ENCODE peak calls at places on chromosomes 12 and 14, in seven cellular contexts. X is pancreas; E is progenitor cell of endocrine pancreas; T is type B pancreatic cell; K is MCF 10A; L is HepG2; R is CD4-positive, alpha-beta T cell. N is an unnamed sample.
A peak's percentile ranks its signal among the peaks of the same experiment; 100 is the strongest.

GRCh38 chr14:99683619-99684355 is at the start of gene CYP46A1:
- DNase-seq in X (peak; percentile 97), E (peak; percentile 98), T (peak; percentile 100), K (peak; percentile 98), L (peak; percentile 94), R (peak; percentile 100), N (peak; percentile 100)

GRCh38 chr14:65560340-65561027 is 148.0 kb downstream of the FUT8 start:
- DNase-seq in X (no peak), E (no peak), T (no peak), K (no peak), L (no peak), R (no peak), N (no peak)

GRCh38 chr12:67716817-67717216 is 68.3 kb downstream of the DYRK2 start:
- DNase-seq in X (no peak), E (no peak), T (no peak), K (peak; percentile 32), L (peak; percentile 27), R (no peak), N (no peak)

GRCh38 chr12:108457006-108457733 is 57.9 kb upstream of the FICD start:
- DNase-seq in X (no peak), E (peak; percentile 10), T (no peak), K (peak; percentile 76), L (peak; percentile 69), R (no peak), N (peak; percentile 34)

GRCh38 chr12:128761305-128761880 is 62.4 kb downstream of the SLC15A4 start:
- DNase-seq in X (no peak), E (no peak), T (no peak), K (peak; percentile 8), L (no peak), R (no peak), N (peak; percentile 21)

GRCh38 chr12:130127909-130128763 is 34.1 kb upstream of the FZD10 start:
- DNase-seq in X (no peak), E (no peak), T (no peak), K (peak; percentile 78), L (no peak), R (no peak), N (no peak)

GRCh38 chr12:107435072-107435471 is 250.5 kb upstream of the PWP1 start:
- DNase-seq in X (no peak), E (no peak), T (no peak), K (no peak), L (no peak), R (no peak), N (no peak)

GRCh38 chr12:113267621-113268020 is 46.4 kb downstream of the TPCN1 start:
- DNase-seq in X (peak; percentile 26), E (no peak), T (no peak), K (no peak), L (no peak), R (no peak), N (no peak)

GRCh38 chr12:92675092-92675865 is 27.5 kb upstream of the PLEKHG7 start:
- DNase-seq in X (no peak), E (no peak), T (no peak), K (peak; percentile 12), L (no peak), R (no peak), N (no peak)

GRCh38 chr12:118357327-118358007 is 15.2 kb downstream of the TAOK3 start:
- DNase-seq in X (no peak), E (no peak), T (no peak), K (peak; percentile 67), L (no peak), R (no peak), N (no peak)

GRCh38 chr12:54596526-54596946 is 8.1 kb upstream of the PPP1R1A start:
- DNase-seq in X (peak; percentile 86), E (peak; percentile 56), T (no peak), K (peak; percentile 80), L (peak; percentile 40), R (peak; percentile 29), N (peak; percentile 82)

GRCh38 chr12:121466800-121467637 is 67.1 kb downstream of the RNF34 start:
- DNase-seq in X (peak; percentile 96), E (peak; percentile 82), T (peak; percentile 91), K (peak; percentile 89), L (peak; percentile 72), R (peak; percentile 87), N (peak; percentile 92)

GRCh38 chr12:75943730-75944096 is 87.9 kb downstream of the PHLDA1 start:
- DNase-seq in X (no peak), E (no peak), T (no peak), K (no peak), L (peak; percentile 74), R (no peak), N (no peak)

GRCh38 chr12:71009414-71010142 is 89.0 kb upstream of the PTPRR start:
- DNase-seq in X (no peak), E (no peak), T (no peak), K (no peak), L (no peak), R (no peak), N (no peak)

GRCh38 chr12:67578976-67579661 is 69.4 kb upstream of the DYRK2 start:
- DNase-seq in X (no peak), E (no peak), T (no peak), K (no peak), L (no peak), R (peak; percentile 4), N (no peak)

GRCh38 chr14:102140027-102140749 is 491 bp downstream of the WDR20 start:
- DNase-seq in X (peak; percentile 68), E (peak; percentile 17), T (no peak), K (peak; percentile 35), L (peak; percentile 6), R (peak; percentile 8), N (peak; percentile 39)

GRCh38 chr12:24494401-24494800 is 454.5 kb downstream of the BCAT1 start:
- DNase-seq in X (no peak), E (no peak), T (no peak), K (no peak), L (no peak), R (no peak), N (no peak)

GRCh38 chr12:126480396-126480795 is 1415.2 kb downstream of the AACS start:
- DNase-seq in X (no peak), E (no peak), T (no peak), K (no peak), L (no peak), R (no peak), N (no peak)

GRCh38 chr14:104171029-104171697 is 32.8 kb downstream of the KIF26A start:
- DNase-seq in X (no peak), E (peak; percentile 76), T (no peak), K (peak; percentile 5), L (no peak), R (no peak), N (peak; percentile 65)

GRCh38 chr12:52603314-52603713 is 2.1 kb upstream of the KRT72 start:
- DNase-seq in X (no peak), E (no peak), T (no peak), K (no peak), L (no peak), R (no peak), N (no peak)

GRCh38 chr14:21768116-21768874 is 94.7 kb upstream of the OR4E1 start:
- DNase-seq in X (no peak), E (no peak), T (no peak), K (peak; percentile 40), L (peak; percentile 42), R (no peak), N (no peak)

GRCh38 chr12:32921397-32921796 is 24.8 kb upstream of the PKP2 start:
- DNase-seq in X (no peak), E (no peak), T (no peak), K (peak; percentile 29), L (no peak), R (no peak), N (no peak)

GRCh38 chr14:61253064-61253753 is 27.9 kb downstream of the TMEM30B start:
- DNase-seq in X (no peak), E (no peak), T (no peak), K (no peak), L (no peak), R (no peak), N (no peak)
- TF ChIP-seq CTCF in X (peak; percentile 4), E (no peak), T (peak; percentile 29), K (no peak), L (no peak), R (peak; percentile 45), N (no peak)

GRCh38 chr14:60195179-60195810 is 30.1 kb upstream of the DHRS7 start:
- DNase-seq in X (no peak), E (no peak), T (no peak), K (no peak), L (no peak), R (no peak), N (no peak)
- TF ChIP-seq CTCF in X (no peak), E (no peak), T (no peak), K (no peak), L (peak; percentile 46), R (no peak), N (no peak)

GRCh38 chr12:6698352-6699046 is 2.1 kb downstream of the PIANP start:
- DNase-seq in X (peak; percentile 12), E (no peak), T (no peak), K (no peak), L (no peak), R (no peak), N (no peak)

GRCh38 chr12:6696690-6697583 is 3.7 kb downstream of the PIANP start:
- DNase-seq in X (peak; percentile 47), E (no peak), T (no peak), K (no peak), L (no peak), R (no peak), N (no peak)

GRCh38 chr12:6699259-6699988 is 1.2 kb downstream of the PIANP start:
- DNase-seq in X (peak; percentile 24), E (no peak), T (no peak), K (no peak), L (no peak), R (no peak), N (no peak)

GRCh38 chr12:6695313-6696045 is 5.1 kb downstream of the PIANP start:
- DNase-seq in X (peak; percentile 49), E (no peak), T (no peak), K (no peak), L (no peak), R (no peak), N (no peak)

GRCh38 chr12:6697584-6698351 is 2.8 kb downstream of the PIANP start:
- DNase-seq in X (peak; percentile 43), E (no peak), T (no peak), K (peak; percentile 73), L (peak; percentile 45), R (no peak), N (peak; percentile 44)
- TF ChIP-seq CTCF in X (no peak), E (peak; percentile 64), T (peak; percentile 74), K (peak; percentile 66), L (peak; percentile 86), R (no peak), N (peak; percentile 52)

GRCh38 chr14:76089575-76089974 is 62.1 kb upstream of the GPATCH2L start:
- DNase-seq in X (no peak), E (no peak), T (no peak), K (no peak), L (no peak), R (no peak), N (no peak)

GRCh38 chr14:76086636-76087035 is 65.1 kb upstream of the GPATCH2L start:
- DNase-seq in X (no peak), E (no peak), T (no peak), K (no peak), L (no peak), R (no peak), N (no peak)

GRCh38 chr14:76089151-76089550 is 62.6 kb upstream of the GPATCH2L start:
- DNase-seq in X (no peak), E (no peak), T (no peak), K (no peak), L (no peak), R (no peak), N (no peak)

GRCh38 chr14:76090611-76091010 is 61.1 kb upstream of the GPATCH2L start:
- DNase-seq in X (no peak), E (no peak), T (no peak), K (no peak), L (no peak), R (no peak), N (no peak)

GRCh38 chr14:76091036-76091435 is 60.7 kb upstream of the GPATCH2L start:
- DNase-seq in X (no peak), E (no peak), T (no peak), K (no peak), L (peak; percentile 15), R (no peak), N (no peak)
- TF ChIP-seq CTCF in X (no peak), E (peak; percentile 31), T (no peak), K (no peak), L (peak; percentile 76), R (no peak), N (no peak)